ENCODE peak calls at places on chromosomes 11 and 22, in eight cellular contexts. G is H7; A is fibroblast of lung; W is C1 segment of cervical spinal cord; Z is SW 1271; B is RPMI7951; D is stimulated activated CD4-positive, alpha-beta T cell treated with anti-CD3 and anti-CD28 coated beads, Interleukin-1b, Interleukin-23, amount 100 ng/mL, for 24 hours; F is SHP77. P is an unnamed sample.

GRCh38 chr11:110435780-110436717 is 6.3 kb downstream of the FDX1 start:
- DNase-seq in Z (no peak), W (no peak), G (no peak), F (no peak), B (no peak), A (peak), D (no peak), P (no peak)

GRCh38 chr11:24935059-24935458 is 438.2 kb downstream of the LUZP2 start:
- DNase-seq in W (no peak), D (no peak), F (no peak), G (no peak), A (peak), Z (no peak), B (no peak), P (no peak)

GRCh38 chr11:73240190-73240781 is 22.2 kb downstream of the P2RY2 start:
- DNase-seq in F (no peak), A (peak), G (no peak), Z (no peak), B (peak), D (no peak), W (no peak), P (no peak)

GRCh38 chr22:48673806-48674500 is 1153.7 kb downstream of the BRD1 start:
- DNase-seq in F (no peak), G (no peak), A (no peak), W (no peak), B (no peak), D (no peak), Z (no peak), P (no peak)

GRCh38 chr11:58390551-58391063 is 16.1 kb downstream of the OR5B3 start:
- DNase-seq in D (no peak), B (no peak), Z (no peak), G (no peak), A (no peak), W (no peak), F (no peak), P (no peak)

GRCh38 chr22:40504285-40505249 is 132.0 kb downstream of the MRTFA start:
- DNase-seq in A (no peak), B (no peak), D (no peak), G (no peak), W (no peak), F (no peak), Z (no peak), P (no peak)

GRCh38 chr11:45771942-45772522 is 32.9 kb upstream of the SLC35C1 start:
- DNase-seq in F (peak), W (peak), Z (peak), D (peak), B (peak), G (peak), A (peak), P (peak)

GRCh38 chr11:111528557-111528956 is 12.0 kb upstream of the LAYN start:
- DNase-seq in G (no peak), F (no peak), W (no peak), Z (no peak), D (no peak), B (peak), A (peak), P (no peak)

GRCh38 chr11:67644042-67644441 is 4.5 kb upstream of the TBX10 start:
- DNase-seq in D (no peak), B (peak), Z (no peak), F (peak), G (peak), A (no peak), W (no peak), P (no peak)

GRCh38 chr11:63592975-63593395 is 21.2 kb downstream of the PLAAT3 start:
- DNase-seq in F (peak), A (no peak), B (peak), G (peak), W (no peak), Z (no peak), D (no peak), P (no peak)

GRCh38 chr11:113481672-113482071 is 6.5 kb upstream of the DRD2 start:
- DNase-seq in D (no peak), A (no peak), G (no peak), F (no peak), B (peak), Z (no peak), W (no peak), P (no peak)

GRCh38 chr11:134528453-134528852 is 116.4 kb upstream of the B3GAT1 start:
- DNase-seq in F (no peak), D (no peak), G (peak), A (no peak), W (no peak), B (no peak), Z (no peak), P (no peak)